ENCODE peak calls at places on chromosomes 3 and 15, in five cellular contexts. P, W, V, A and R are unnamed samples.

GRCh38 chr15:89098281-89098680 is 10.0 kb downstream of the ABHD2 start:
- DNase-seq in P (no peak), A (no peak), W (no peak), V (no peak), R (no peak)

GRCh38 chr3:65749066-65749465 is 289.7 kb downstream of the MAGI1 start:
- DNase-seq in W (no peak), P (no peak), V (no peak), A (no peak), R (no peak)

GRCh38 chr3:46974421-46975227 is 1.9 kb downstream of the CCDC12 start:
- DNase-seq in A (peak; percentile 69), W (no peak), P (no peak), V (no peak), R (no peak)

GRCh38 chr3:48459331-48459730 is 12.8 kb downstream of the ATRIP start:
- DNase-seq in W (no peak), A (no peak), P (no peak), V (no peak), R (no peak)

GRCh38 chr3:156600834-156601233 is 45.9 kb upstream of the SSR3 start:
- DNase-seq in V (no peak), A (no peak), P (no peak), W (no peak), R (no peak)

GRCh38 chr3:137583256-137583655 is 180.9 kb upstream of the SOX14 start:
- DNase-seq in P (no peak), W (no peak), V (no peak), A (no peak), R (no peak)

GRCh38 chr3:178754852-178755510 is 218.7 kb downstream of the KCNMB2 start:
- DNase-seq in P (no peak), W (no peak), A (no peak), V (no peak), R (no peak)

GRCh38 chr15:42576040-42576594 is 711 bp downstream of the STARD9 start:
- DNase-seq in W (no peak), V (no peak), P (no peak), A (no peak), R (no peak)

GRCh38 chr3:127710473-127710941 is 37.8 kb downstream of the ABTB1 start:
- DNase-seq in A (no peak), V (no peak), W (peak; percentile 42), P (no peak), R (peak; percentile 40)

DNA sequence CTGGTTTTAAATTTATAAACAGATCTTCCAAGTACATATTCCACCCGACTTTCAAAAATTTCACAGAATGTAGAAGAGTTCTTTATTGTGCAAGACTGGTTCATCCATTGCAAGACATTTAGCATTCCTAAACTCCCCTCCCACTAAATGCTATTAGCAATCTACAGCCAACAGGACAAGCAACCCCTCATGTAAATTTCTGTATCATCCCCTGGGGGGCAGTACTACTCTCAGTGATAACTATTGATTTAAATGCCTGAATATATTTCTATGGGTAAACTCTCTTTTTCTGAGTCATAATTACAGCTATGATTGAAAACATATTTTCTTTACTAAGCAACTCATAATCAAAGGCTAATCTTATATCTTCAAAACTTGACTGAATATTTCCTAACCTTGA is 10.7 kb upstream of the SLC15A2 start:
- DNase-seq in V (no peak), A (peak; percentile 42), W (no peak), P (no peak), R (no peak)
- TF ChIP-seq CTCF in V (no peak), A (peak; percentile 87), W (peak; percentile 19), P (peak; percentile 43), R (peak; percentile 40)

GRCh38 chr15:67080118-67080899 is 14.9 kb downstream of the SMAD3 start:
- DNase-seq in V (no peak), W (no peak), P (no peak), A (no peak), R (no peak)
- H3K27ac ChIP-seq in V (peak overlapping the region; percentile 69), W (no peak overlapping the region), P (no peak overlapping the region), A (peak overlapping the region; percentile 99), R (peak overlapping the region; percentile 20)

GRCh38 chr15:64912926-64913325 is 1.2 kb downstream of the ANKDD1A start:
- DNase-seq in V (no peak), A (no peak), P (no peak), W (no peak), R (no peak)
- H3K4me3 ChIP-seq in V (peak overlapping the region; percentile 80), A (no peak overlapping the region), P (no peak overlapping the region), W (no peak overlapping the region), R (no peak overlapping the region)

DNA sequence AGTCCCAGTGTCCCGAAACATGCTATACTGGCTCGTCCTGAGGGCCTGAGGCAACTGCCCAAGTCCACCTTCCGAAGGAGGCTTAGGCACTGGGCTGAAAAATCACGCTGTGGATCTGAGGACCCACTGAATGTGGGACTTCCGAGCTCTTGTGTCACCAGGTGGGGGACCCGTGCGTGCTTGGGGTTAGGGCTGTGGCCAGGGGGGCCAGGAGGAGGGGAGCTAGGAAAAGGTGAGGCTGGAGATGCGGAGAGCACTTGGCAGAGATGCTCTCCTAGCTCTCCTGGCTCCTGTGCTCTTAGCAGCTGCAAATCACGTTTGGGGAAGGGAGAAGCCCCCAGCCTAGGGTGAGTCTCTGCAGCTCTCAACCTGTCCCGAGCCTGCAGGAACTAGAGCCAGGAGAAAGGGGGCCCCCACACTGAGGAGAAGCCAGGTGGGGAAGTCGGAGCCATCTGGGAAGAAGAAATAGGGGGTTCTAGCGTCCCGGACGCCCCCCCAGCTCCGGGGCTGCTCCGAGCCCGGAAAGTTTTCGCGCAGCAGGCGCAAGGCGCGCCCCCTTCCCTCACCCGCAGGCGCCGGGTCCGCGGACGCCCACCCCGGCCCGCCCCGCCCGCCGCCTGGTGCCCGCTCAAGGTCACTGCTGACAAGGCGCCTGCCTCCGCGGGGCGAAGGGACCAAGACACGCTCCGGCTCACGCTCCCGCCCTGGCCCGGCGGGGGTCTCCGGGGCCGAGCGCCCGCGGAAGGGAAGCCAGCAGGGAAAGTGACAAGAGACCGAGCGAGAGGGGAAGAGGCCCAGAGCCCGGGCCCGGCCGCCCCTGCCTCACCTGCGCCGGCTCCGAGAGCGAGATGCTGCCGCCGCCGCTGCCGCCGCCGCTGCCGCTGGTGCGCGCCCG is 108.7 kb upstream of the SLC6A11 start:
- DNase-seq in P (no peak), A (no peak), V (no peak), W (no peak), R (no peak)
- TF ChIP-seq CTCF in P (peak; percentile 4), A (no peak), V (no peak), W (no peak), R (no peak)

DNA sequence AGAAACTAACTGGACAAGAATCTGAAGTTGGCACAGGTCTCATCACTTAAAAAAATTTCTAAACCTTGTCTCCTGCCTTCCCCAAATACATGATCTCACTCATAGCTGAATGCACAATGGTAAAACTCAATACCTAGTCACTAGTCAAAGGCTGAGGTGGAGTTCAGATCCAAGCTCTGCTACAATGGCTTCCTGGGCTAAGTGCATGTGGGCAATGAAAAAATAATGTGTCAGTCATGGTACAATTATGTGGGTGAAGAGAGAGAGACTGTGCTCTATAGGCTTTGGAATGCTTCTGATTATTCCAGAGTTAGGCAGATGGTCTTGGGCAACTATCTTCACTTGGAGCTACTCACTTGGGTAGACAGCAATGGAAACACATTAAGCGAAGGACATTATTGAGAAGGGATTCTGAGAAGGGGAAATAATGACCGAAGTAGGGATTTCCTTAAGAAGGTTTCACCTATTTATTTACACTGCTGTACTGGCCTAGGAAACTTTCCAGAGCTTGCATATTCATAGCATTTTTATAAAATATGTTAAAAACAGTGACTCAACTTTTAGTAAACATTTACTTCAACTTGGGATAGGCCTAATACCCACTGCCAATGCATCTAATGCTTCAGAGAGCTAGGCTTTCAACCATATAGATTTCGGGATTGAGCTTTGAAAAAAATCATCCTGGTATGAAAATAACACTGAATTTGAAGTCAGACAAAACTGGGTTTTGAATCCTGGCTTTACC is 58.7 kb upstream of the PLXND1 start:
- DNase-seq in A (no peak), P (no peak), W (no peak), V (no peak), R (no peak)
- H3K27ac ChIP-seq in A (no peak overlapping the region), P (no peak overlapping the region), W (no peak overlapping the region), V (peak overlapping the region; percentile 37), R (no peak overlapping the region)